ENCODE peak calls at places on chromosomes 1 and 21, in seven cellular contexts. One of them, this sample, is unnamed.

GRCh38 chr1:211735208-211736170 is 60.1 kb upstream of the NEK2 start:
- DNase-seq in upper lobe of left lung: no peak
- DNase-seq in prostate gland: peak; percentile 24
- DNase-seq in spleen: no peak
- DNase-seq in HCT116: peak; percentile 95
- DNase-seq in SK-N-SH: peak; percentile 35
- DNase-seq in GM23338: no peak
- DNase-seq in this sample: no peak

GRCh38 chr1:22670352-22670964 is 17.4 kb downstream of the C1QB start:
- DNase-seq in upper lobe of left lung: peak; percentile 50
- DNase-seq in prostate gland: peak; percentile 16
- DNase-seq in spleen: no peak
- DNase-seq in HCT116: no peak
- DNase-seq in SK-N-SH: no peak
- DNase-seq in GM23338: peak; percentile 21
- DNase-seq in this sample: no peak

GRCh38 chr1:36207339-36207738 is 16.9 kb upstream of the THRAP3 start:
- DNase-seq in upper lobe of left lung: no peak
- DNase-seq in prostate gland: peak; percentile 88
- DNase-seq in spleen: no peak
- DNase-seq in HCT116: no peak
- DNase-seq in SK-N-SH: no peak
- DNase-seq in GM23338: peak; percentile 68
- DNase-seq in this sample: no peak

GRCh38 chr1:6052543-6053205 is 7.0 kb downstream of the KCNAB2 start:
- DNase-seq in upper lobe of left lung: no peak
- DNase-seq in prostate gland: peak; percentile 70
- DNase-seq in spleen: no peak
- DNase-seq in HCT116: no peak
- DNase-seq in SK-N-SH: peak; percentile 86
- DNase-seq in GM23338: peak; percentile 92
- DNase-seq in this sample: no peak

GRCh38 chr1:61742620-61743431 is 546 bp downstream of the PATJ start:
- DNase-seq in upper lobe of left lung: peak; percentile 94
- DNase-seq in prostate gland: peak; percentile 23
- DNase-seq in spleen: peak; percentile 83
- DNase-seq in HCT116: no peak
- DNase-seq in SK-N-SH: peak; percentile 92
- DNase-seq in GM23338: peak; percentile 63
- DNase-seq in this sample: no peak

GRCh38 chr1:78649628-78650027 is at the start of gene IFI44:
- DNase-seq in upper lobe of left lung: no peak
- DNase-seq in prostate gland: peak; percentile 82
- DNase-seq in spleen: peak; percentile 85
- DNase-seq in HCT116: no peak
- DNase-seq in SK-N-SH: peak; percentile 3
- DNase-seq in GM23338: no peak
- DNase-seq in this sample: no peak

GRCh38 chr1:41479000-41479807 is 5.3 kb downstream of the EDN2 start:
- DNase-seq in upper lobe of left lung: peak; percentile 81
- DNase-seq in prostate gland: no peak
- DNase-seq in spleen: peak; percentile 73
- DNase-seq in HCT116: no peak
- DNase-seq in SK-N-SH: no peak
- DNase-seq in GM23338: no peak
- DNase-seq in this sample: no peak

GRCh38 chr1:26177182-26177684 is at the start of gene CNKSR1:
- DNase-seq in upper lobe of left lung: peak; percentile 90
- DNase-seq in prostate gland: peak; percentile 73
- DNase-seq in spleen: no peak
- DNase-seq in HCT116: peak; percentile 84
- DNase-seq in SK-N-SH: no peak
- DNase-seq in GM23338: peak; percentile 97
- DNase-seq in this sample: no peak

GRCh38 chr1:117014209-117014608 is 12.6 kb downstream of the CD101 start:
- DNase-seq in upper lobe of left lung: no peak
- DNase-seq in prostate gland: no peak
- DNase-seq in spleen: no peak
- DNase-seq in HCT116: no peak
- DNase-seq in SK-N-SH: no peak
- DNase-seq in GM23338: no peak
- DNase-seq in this sample: no peak

GRCh38 chr1:232038704-232039103 is 412.1 kb downstream of the DISC1 start:
- DNase-seq in upper lobe of left lung: no peak
- DNase-seq in prostate gland: no peak
- DNase-seq in spleen: no peak
- DNase-seq in HCT116: no peak
- DNase-seq in SK-N-SH: no peak
- DNase-seq in GM23338: no peak
- DNase-seq in this sample: no peak

GRCh38 chr1:202016022-202016624 is 5.7 kb downstream of the ELF3 start:
- DNase-seq in upper lobe of left lung: no peak
- DNase-seq in prostate gland: no peak
- DNase-seq in spleen: no peak
- DNase-seq in HCT116: no peak
- DNase-seq in SK-N-SH: no peak
- DNase-seq in GM23338: no peak
- DNase-seq in this sample: no peak

GRCh38 chr1:33407339-33407738 is 23.6 kb downstream of the PHC2 start:
- DNase-seq in upper lobe of left lung: no peak
- DNase-seq in prostate gland: no peak
- DNase-seq in spleen: no peak
- DNase-seq in HCT116: no peak
- DNase-seq in SK-N-SH: no peak
- DNase-seq in GM23338: no peak
- DNase-seq in this sample: no peak

GRCh38 chr1:81714636-81715035 is 86.1 kb upstream of the ADGRL2 start:
- DNase-seq in upper lobe of left lung: no peak
- DNase-seq in prostate gland: no peak
- DNase-seq in spleen: no peak
- DNase-seq in HCT116: no peak
- DNase-seq in SK-N-SH: no peak
- DNase-seq in GM23338: no peak
- DNase-seq in this sample: no peak

GRCh38 chr1:5617179-5618015 is 374.8 kb downstream of the NPHP4 start:
- DNase-seq in upper lobe of left lung: peak; percentile 19
- DNase-seq in prostate gland: no peak
- DNase-seq in spleen: no peak
- DNase-seq in HCT116: no peak
- DNase-seq in SK-N-SH: no peak
- DNase-seq in GM23338: no peak
- DNase-seq in this sample: peak; percentile 78

GRCh38 chr1:204295666-204296065 is 64.1 kb downstream of the PLEKHA6 start:
- DNase-seq in upper lobe of left lung: no peak
- DNase-seq in prostate gland: no peak
- DNase-seq in spleen: no peak
- DNase-seq in HCT116: no peak
- DNase-seq in SK-N-SH: no peak
- DNase-seq in GM23338: no peak
- DNase-seq in this sample: no peak

GRCh38 chr1:4033732-4034131 is 133.7 kb upstream of the C1orf174 start:
- DNase-seq in upper lobe of left lung: no peak
- DNase-seq in prostate gland: no peak
- DNase-seq in spleen: no peak
- DNase-seq in HCT116: no peak
- DNase-seq in SK-N-SH: no peak
- DNase-seq in GM23338: no peak
- DNase-seq in this sample: no peak

GRCh38 chr1:17569200-17570139 is 30.0 kb downstream of the ARHGEF10L start:
- DNase-seq in upper lobe of left lung: peak; percentile 87
- DNase-seq in prostate gland: peak; percentile 83
- DNase-seq in spleen: no peak
- DNase-seq in HCT116: peak; percentile 58
- DNase-seq in SK-N-SH: peak; percentile 60
- DNase-seq in GM23338: no peak
- DNase-seq in this sample: no peak
- H3K4me1 ChIP-seq in upper lobe of left lung: peaks cover 31% of the 10 kb centered on the region
- H3K4me1 ChIP-seq in prostate gland: peaks cover 5% of the 10 kb centered on the region
- H3K4me1 ChIP-seq in spleen: peaks cover 60% of the 10 kb centered on the region
- H3K4me1 ChIP-seq in HCT116: peaks cover 67% of the 10 kb centered on the region
- H3K4me1 ChIP-seq in SK-N-SH: peaks cover 46% of the 10 kb centered on the region
- H3K4me1 ChIP-seq in GM23338: peaks cover 64% of the 10 kb centered on the region
- H3K4me1 ChIP-seq in this sample: peaks cover 93% of the 10 kb centered on the region

GRCh38 chr21:37342046-37342632 is 24.4 kb upstream of the DYRK1A start:
- DNase-seq in upper lobe of left lung: no peak
- DNase-seq in prostate gland: no peak
- DNase-seq in spleen: no peak
- DNase-seq in HCT116: no peak
- DNase-seq in SK-N-SH: no peak
- DNase-seq in GM23338: no peak
- DNase-seq in this sample: no peak

GRCh38 chr21:37339527-37339889 is 27.1 kb upstream of the DYRK1A start:
- DNase-seq in upper lobe of left lung: no peak
- DNase-seq in prostate gland: no peak
- DNase-seq in spleen: no peak
- DNase-seq in HCT116: no peak
- DNase-seq in SK-N-SH: peak; percentile 32
- DNase-seq in GM23338: no peak
- DNase-seq in this sample: no peak

GRCh38 chr21:37338671-37339526 is 27.7 kb upstream of the DYRK1A start:
- DNase-seq in upper lobe of left lung: no peak
- DNase-seq in prostate gland: no peak
- DNase-seq in spleen: no peak
- DNase-seq in HCT116: peak; percentile 61
- DNase-seq in SK-N-SH: peak; percentile 54
- DNase-seq in GM23338: no peak
- DNase-seq in this sample: no peak

GRCh38 chr21:37337831-37338230 is 28.7 kb upstream of the DYRK1A start:
- DNase-seq in upper lobe of left lung: no peak
- DNase-seq in prostate gland: no peak
- DNase-seq in spleen: no peak
- DNase-seq in HCT116: no peak
- DNase-seq in SK-N-SH: no peak
- DNase-seq in GM23338: no peak
- DNase-seq in this sample: no peak

DNA sequence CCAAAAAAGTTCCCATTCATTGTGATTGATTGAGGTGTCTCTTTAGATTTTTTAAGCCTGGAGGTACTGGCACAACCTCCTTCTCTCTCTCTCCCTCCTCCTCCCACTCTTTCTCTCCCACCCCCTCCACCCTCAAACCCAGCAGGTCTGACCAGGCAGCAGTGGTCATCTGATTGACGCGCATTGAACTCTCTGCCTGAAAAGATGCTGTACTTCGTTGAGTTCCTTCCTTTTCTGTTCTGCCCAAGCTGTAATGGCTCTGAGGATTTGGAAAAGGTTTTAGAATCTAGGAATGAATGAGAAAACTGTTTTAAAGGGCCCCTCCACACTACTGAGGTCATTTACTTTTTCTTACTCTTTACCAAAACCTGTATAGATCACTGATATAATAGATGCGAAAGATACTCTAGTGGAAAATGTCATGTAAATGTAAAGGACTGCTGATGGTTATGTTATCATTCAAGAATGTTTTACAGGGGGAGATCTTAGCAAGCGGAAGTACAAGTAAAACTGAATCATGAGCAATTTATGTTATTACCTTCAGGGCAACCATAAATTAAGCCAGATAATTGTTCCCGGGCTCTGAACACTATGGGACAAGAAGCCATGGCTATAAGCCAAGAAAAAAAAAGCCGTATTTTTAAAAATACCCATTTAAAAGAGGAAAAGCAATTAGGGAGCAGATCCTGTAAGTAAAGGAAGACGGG is 25.2 kb upstream of the DYRK1A start:
- DNase-seq in upper lobe of left lung: no peak
- DNase-seq in prostate gland: no peak
- DNase-seq in spleen: no peak
- DNase-seq in HCT116: no peak
- DNase-seq in SK-N-SH: peak; percentile 55
- DNase-seq in GM23338: no peak
- DNase-seq in this sample: no peak
- H3K27ac ChIP-seq in upper lobe of left lung: no peak overlapping the region
- H3K27ac ChIP-seq in prostate gland: no peak overlapping the region
- H3K27ac ChIP-seq in spleen: no peak overlapping the region
- H3K27ac ChIP-seq in HCT116: no peak overlapping the region
- H3K27ac ChIP-seq in SK-N-SH: peak overlapping the region; percentile 92
- H3K27ac ChIP-seq in GM23338: no peak overlapping the region
- H3K27ac ChIP-seq in this sample: no peak overlapping the region

GRCh38 chr1:8370928-8371327 is 53.0 kb downstream of the SLC45A1 start:
- DNase-seq in upper lobe of left lung: no peak
- DNase-seq in prostate gland: no peak
- DNase-seq in spleen: no peak
- DNase-seq in HCT116: no peak
- DNase-seq in SK-N-SH: no peak
- DNase-seq in GM23338: no peak
- DNase-seq in this sample: no peak
- TF ChIP-seq POLR2AphosphoS5 in upper lobe of left lung: no peak
- TF ChIP-seq POLR2AphosphoS5 in prostate gland: no peak
- TF ChIP-seq POLR2AphosphoS5 in spleen: no peak
- TF ChIP-seq POLR2AphosphoS5 in HCT116: no peak
- TF ChIP-seq POLR2AphosphoS5 in SK-N-SH: no peak
- TF ChIP-seq POLR2AphosphoS5 in GM23338: no peak
- TF ChIP-seq POLR2AphosphoS5 in this sample: no peak

GRCh38 chr21:33240404-33240803 is 10.7 kb downstream of the IFNAR2 start:
- DNase-seq in upper lobe of left lung: no peak
- DNase-seq in prostate gland: no peak
- DNase-seq in spleen: no peak
- DNase-seq in HCT116: no peak
- DNase-seq in SK-N-SH: no peak
- DNase-seq in GM23338: no peak
- DNase-seq in this sample: no peak
- H3K4me1 ChIP-seq in upper lobe of left lung: peaks cover 8% of the 10 kb centered on the region
- H3K4me1 ChIP-seq in prostate gland: no peaks in the 10 kb centered on the region
- H3K4me1 ChIP-seq in spleen: peaks cover 93% of the 10 kb centered on the region
- H3K4me1 ChIP-seq in HCT116: no peaks in the 10 kb centered on the region
- H3K4me1 ChIP-seq in SK-N-SH: peaks cover 4% of the 10 kb centered on the region
- H3K4me1 ChIP-seq in GM23338: no peaks in the 10 kb centered on the region
- H3K4me1 ChIP-seq in this sample: peaks cover 8% of the 10 kb centered on the region

GRCh38 chr1:8419861-8420260 is 101.9 kb downstream of the SLC45A1 start:
- DNase-seq in upper lobe of left lung: no peak
- DNase-seq in prostate gland: no peak
- DNase-seq in spleen: no peak
- DNase-seq in HCT116: no peak
- DNase-seq in SK-N-SH: no peak
- DNase-seq in GM23338: no peak
- DNase-seq in this sample: no peak
- H3K27ac ChIP-seq in upper lobe of left lung: no peak overlapping the region
- H3K27ac ChIP-seq in prostate gland: peak overlapping the region; percentile 98
- H3K27ac ChIP-seq in spleen: no peak overlapping the region
- H3K27ac ChIP-seq in HCT116: no peak overlapping the region
- H3K27ac ChIP-seq in SK-N-SH: no peak overlapping the region
- H3K27ac ChIP-seq in GM23338: no peak overlapping the region
- H3K27ac ChIP-seq in this sample: peak overlapping the region; percentile 99

GRCh38 chr1:156128749-156129682 is 14.5 kb downstream of the LMNA start:
- DNase-seq in upper lobe of left lung: no peak
- DNase-seq in prostate gland: no peak
- DNase-seq in spleen: no peak
- DNase-seq in HCT116: no peak
- DNase-seq in SK-N-SH: no peak
- DNase-seq in GM23338: no peak
- DNase-seq in this sample: no peak
- TF ChIP-seq POLR2AphosphoS5 in upper lobe of left lung: peak; percentile 22
- TF ChIP-seq POLR2AphosphoS5 in prostate gland: peak; percentile 13
- TF ChIP-seq POLR2AphosphoS5 in spleen: peak; percentile 21
- TF ChIP-seq POLR2AphosphoS5 in HCT116: no peak
- TF ChIP-seq POLR2AphosphoS5 in SK-N-SH: no peak
- TF ChIP-seq POLR2AphosphoS5 in GM23338: no peak
- TF ChIP-seq POLR2AphosphoS5 in this sample: peak; percentile 71

GRCh38 chr1:234889643-234890042 is 239.0 kb downstream of the TOMM20 start:
- DNase-seq in upper lobe of left lung: no peak
- DNase-seq in prostate gland: no peak
- DNase-seq in spleen: no peak
- DNase-seq in HCT116: no peak
- DNase-seq in SK-N-SH: no peak
- DNase-seq in GM23338: no peak
- DNase-seq in this sample: no peak
- H3K4me1 ChIP-seq in upper lobe of left lung: peaks cover 6% of the 10 kb centered on the region
- H3K4me1 ChIP-seq in prostate gland: no peaks in the 10 kb centered on the region
- H3K4me1 ChIP-seq in spleen: peaks cover 24% of the 10 kb centered on the region
- H3K4me1 ChIP-seq in HCT116: peaks cover 4% of the 10 kb centered on the region
- H3K4me1 ChIP-seq in SK-N-SH: no peaks in the 10 kb centered on the region
- H3K4me1 ChIP-seq in GM23338: no peaks in the 10 kb centered on the region
- H3K4me1 ChIP-seq in this sample: peaks cover 49% of the 10 kb centered on the region